ENCODE peak calls at places on chromosomes 7 and 10, in nine cellular contexts. One of them, this sample, is unnamed.

GRCh38 chr10:35355971-35356724 is 19.8 kb downstream of the CCNY start:
- DNase-seq in endodermal cell: no peak
- DNase-seq in HL-60: no peak
- DNase-seq in SK-N-SH: no peak
- DNase-seq in bronchial epithelial cell: no peak
- DNase-seq in AG10803: peak
- DNase-seq in fibroblast of mammary gland: peak
- DNase-seq in coronary artery: no peak
- DNase-seq in PC-3: no peak
- DNase-seq in this sample: no peak

GRCh38 chr7:381211-382117 is 91.5 kb downstream of the FOXL3 start:
- DNase-seq in endodermal cell: peak
- DNase-seq in HL-60: no peak
- DNase-seq in SK-N-SH: no peak
- DNase-seq in bronchial epithelial cell: no peak
- DNase-seq in AG10803: no peak
- DNase-seq in fibroblast of mammary gland: no peak
- DNase-seq in coronary artery: peak
- DNase-seq in PC-3: no peak
- DNase-seq in this sample: no peak

GRCh38 chr7:5701085-5701914 is 80.2 kb downstream of the RNF216 start:
- DNase-seq in endodermal cell: no peak
- DNase-seq in HL-60: peak
- DNase-seq in SK-N-SH: no peak
- DNase-seq in bronchial epithelial cell: peak
- DNase-seq in AG10803: no peak
- DNase-seq in fibroblast of mammary gland: peak
- DNase-seq in coronary artery: no peak
- DNase-seq in PC-3: no peak
- DNase-seq in this sample: no peak

GRCh38 chr7:791481-791880 is 40.8 kb upstream of the SUN1 start:
- DNase-seq in endodermal cell: no peak
- DNase-seq in HL-60: no peak
- DNase-seq in SK-N-SH: no peak
- DNase-seq in bronchial epithelial cell: no peak
- DNase-seq in AG10803: no peak
- DNase-seq in fibroblast of mammary gland: no peak
- DNase-seq in coronary artery: no peak
- DNase-seq in PC-3: no peak
- DNase-seq in this sample: no peak

GRCh38 chr10:129705676-129706075 is 238.6 kb downstream of the MGMT start:
- DNase-seq in endodermal cell: peak
- DNase-seq in HL-60: no peak
- DNase-seq in SK-N-SH: no peak
- DNase-seq in bronchial epithelial cell: no peak
- DNase-seq in AG10803: no peak
- DNase-seq in fibroblast of mammary gland: no peak
- DNase-seq in coronary artery: no peak
- DNase-seq in PC-3: no peak
- DNase-seq in this sample: peak

GRCh38 chr7:41573881-41574280 is 129.0 kb downstream of the INHBA start:
- DNase-seq in endodermal cell: no peak
- DNase-seq in HL-60: no peak
- DNase-seq in SK-N-SH: no peak
- DNase-seq in bronchial epithelial cell: no peak
- DNase-seq in AG10803: no peak
- DNase-seq in fibroblast of mammary gland: no peak
- DNase-seq in coronary artery: no peak
- DNase-seq in PC-3: peak
- DNase-seq in this sample: no peak

GRCh38 chr7:95509199-95509598 is 23.5 kb downstream of the ASB4 start:
- DNase-seq in endodermal cell: peak
- DNase-seq in HL-60: no peak
- DNase-seq in SK-N-SH: peak
- DNase-seq in bronchial epithelial cell: no peak
- DNase-seq in AG10803: peak
- DNase-seq in fibroblast of mammary gland: peak
- DNase-seq in coronary artery: no peak
- DNase-seq in PC-3: no peak
- DNase-seq in this sample: no peak

GRCh38 chr10:21524526-21525366 is 736 bp downstream of the SKIDA1 start:
- DNase-seq in endodermal cell: peak
- DNase-seq in HL-60: no peak
- DNase-seq in SK-N-SH: no peak
- DNase-seq in bronchial epithelial cell: peak
- DNase-seq in AG10803: peak
- DNase-seq in fibroblast of mammary gland: peak
- DNase-seq in coronary artery: no peak
- DNase-seq in PC-3: no peak
- DNase-seq in this sample: no peak

GRCh38 chr7:25295404-25295803 is 67.1 kb upstream of the NPVF start:
- DNase-seq in endodermal cell: no peak
- DNase-seq in HL-60: no peak
- DNase-seq in SK-N-SH: no peak
- DNase-seq in bronchial epithelial cell: no peak
- DNase-seq in AG10803: no peak
- DNase-seq in fibroblast of mammary gland: no peak
- DNase-seq in coronary artery: no peak
- DNase-seq in PC-3: no peak
- DNase-seq in this sample: no peak

GRCh38 chr10:113007821-113008220 is 57.8 kb downstream of the TCF7L2 start:
- DNase-seq in endodermal cell: no peak
- DNase-seq in HL-60: no peak
- DNase-seq in SK-N-SH: no peak
- DNase-seq in bronchial epithelial cell: no peak
- DNase-seq in AG10803: peak
- DNase-seq in fibroblast of mammary gland: no peak
- DNase-seq in coronary artery: no peak
- DNase-seq in PC-3: no peak
- DNase-seq in this sample: no peak

GRCh38 chr7:30348083-30348560 is 63.7 kb downstream of the ZNRF2 start:
- DNase-seq in endodermal cell: peak
- DNase-seq in HL-60: peak
- DNase-seq in SK-N-SH: no peak
- DNase-seq in bronchial epithelial cell: peak
- DNase-seq in AG10803: peak
- DNase-seq in fibroblast of mammary gland: peak
- DNase-seq in coronary artery: no peak
- DNase-seq in PC-3: peak
- DNase-seq in this sample: no peak

GRCh38 chr7:16066805-16067459 is 354.4 kb downstream of the CRPPA start:
- DNase-seq in endodermal cell: no peak
- DNase-seq in HL-60: no peak
- DNase-seq in SK-N-SH: no peak
- DNase-seq in bronchial epithelial cell: peak
- DNase-seq in AG10803: peak
- DNase-seq in fibroblast of mammary gland: peak
- DNase-seq in coronary artery: no peak
- DNase-seq in PC-3: no peak
- DNase-seq in this sample: no peak

GRCh38 chr10:22634093-22634492 is 80.3 kb downstream of the PIP4K2A start:
- DNase-seq in endodermal cell: no peak
- DNase-seq in HL-60: no peak
- DNase-seq in SK-N-SH: no peak
- DNase-seq in bronchial epithelial cell: no peak
- DNase-seq in AG10803: no peak
- DNase-seq in fibroblast of mammary gland: no peak
- DNase-seq in coronary artery: no peak
- DNase-seq in PC-3: no peak
- DNase-seq in this sample: no peak
- TF ChIP-seq CTCF in endodermal cell: no peak
- TF ChIP-seq CTCF in HL-60: no peak
- TF ChIP-seq CTCF in SK-N-SH: no peak
- TF ChIP-seq CTCF in bronchial epithelial cell: no peak
- TF ChIP-seq CTCF in AG10803: no peak
- TF ChIP-seq CTCF in fibroblast of mammary gland: no peak
- TF ChIP-seq CTCF in coronary artery: no peak
- TF ChIP-seq CTCF in PC-3: no peak
- TF ChIP-seq CTCF in this sample: no peak

GRCh38 chr10:359762-360161 is 224.5 kb downstream of the ZMYND11 start:
- DNase-seq in endodermal cell: no peak
- DNase-seq in HL-60: no peak
- DNase-seq in SK-N-SH: no peak
- DNase-seq in bronchial epithelial cell: no peak
- DNase-seq in AG10803: no peak
- DNase-seq in fibroblast of mammary gland: no peak
- DNase-seq in coronary artery: no peak
- DNase-seq in PC-3: no peak
- DNase-seq in this sample: no peak

GRCh38 chr10:354901-355617 is 219.8 kb downstream of the ZMYND11 start:
- DNase-seq in endodermal cell: no peak
- DNase-seq in HL-60: no peak
- DNase-seq in SK-N-SH: no peak
- DNase-seq in bronchial epithelial cell: no peak
- DNase-seq in AG10803: no peak
- DNase-seq in fibroblast of mammary gland: no peak
- DNase-seq in coronary artery: no peak
- DNase-seq in PC-3: no peak
- DNase-seq in this sample: no peak

GRCh38 chr10:357201-357950 is 222.1 kb downstream of the ZMYND11 start:
- DNase-seq in endodermal cell: no peak
- DNase-seq in HL-60: no peak
- DNase-seq in SK-N-SH: no peak
- DNase-seq in bronchial epithelial cell: no peak
- DNase-seq in AG10803: no peak
- DNase-seq in fibroblast of mammary gland: no peak
- DNase-seq in coronary artery: no peak
- DNase-seq in PC-3: no peak
- DNase-seq in this sample: no peak

GRCh38 chr10:359093-359492 is 223.8 kb downstream of the ZMYND11 start:
- DNase-seq in endodermal cell: peak
- DNase-seq in HL-60: no peak
- DNase-seq in SK-N-SH: no peak
- DNase-seq in bronchial epithelial cell: no peak
- DNase-seq in AG10803: no peak
- DNase-seq in fibroblast of mammary gland: no peak
- DNase-seq in coronary artery: no peak
- DNase-seq in PC-3: no peak
- DNase-seq in this sample: no peak

DNA sequence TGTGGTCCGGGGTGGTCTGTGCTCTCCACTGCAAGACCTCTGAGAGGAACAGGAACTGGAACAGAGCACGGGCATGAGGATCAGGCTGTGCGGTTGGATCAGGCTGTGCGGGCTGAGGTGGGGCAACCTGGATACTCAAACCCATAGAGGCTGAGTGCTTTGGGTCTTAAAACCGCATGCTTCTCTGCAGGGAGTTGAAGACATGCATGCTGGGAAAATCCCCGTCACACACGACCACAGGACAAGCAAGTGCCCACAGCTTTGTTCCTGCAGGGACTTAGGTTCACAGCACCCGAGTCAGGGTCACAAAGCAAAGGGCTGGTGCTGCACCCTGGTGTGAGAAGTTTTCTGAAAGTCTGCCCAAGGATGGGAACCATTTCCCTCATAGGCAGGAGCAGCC is 221.2 kb downstream of the ZMYND11 start:
- DNase-seq in endodermal cell: no peak
- DNase-seq in HL-60: no peak
- DNase-seq in SK-N-SH: no peak
- DNase-seq in bronchial epithelial cell: no peak
- DNase-seq in AG10803: no peak
- DNase-seq in fibroblast of mammary gland: no peak
- DNase-seq in coronary artery: no peak
- DNase-seq in PC-3: no peak
- DNase-seq in this sample: no peak
- TF ChIP-seq CTCF in endodermal cell: no peak
- TF ChIP-seq CTCF in HL-60: no peak
- TF ChIP-seq CTCF in SK-N-SH: no peak
- TF ChIP-seq CTCF in bronchial epithelial cell: no peak
- TF ChIP-seq CTCF in AG10803: no peak
- TF ChIP-seq CTCF in fibroblast of mammary gland: no peak
- TF ChIP-seq CTCF in coronary artery: no peak
- TF ChIP-seq CTCF in PC-3: no peak
- TF ChIP-seq CTCF in this sample: no peak

GRCh38 chr10:104029528-104029875 is 56.2 kb downstream of the COL17A1 start:
- DNase-seq in endodermal cell: no peak
- DNase-seq in HL-60: no peak
- DNase-seq in SK-N-SH: no peak
- DNase-seq in bronchial epithelial cell: no peak
- DNase-seq in AG10803: peak
- DNase-seq in fibroblast of mammary gland: peak
- DNase-seq in coronary artery: no peak
- DNase-seq in PC-3: no peak
- DNase-seq in this sample: no peak

GRCh38 chr10:104028823-104029527 is 56.7 kb downstream of the COL17A1 start:
- DNase-seq in endodermal cell: no peak
- DNase-seq in HL-60: no peak
- DNase-seq in SK-N-SH: no peak
- DNase-seq in bronchial epithelial cell: no peak
- DNase-seq in AG10803: no peak
- DNase-seq in fibroblast of mammary gland: no peak
- DNase-seq in coronary artery: no peak
- DNase-seq in PC-3: no peak
- DNase-seq in this sample: no peak

GRCh38 chr10:104026762-104027161 is 58.9 kb downstream of the COL17A1 start:
- DNase-seq in endodermal cell: no peak
- DNase-seq in HL-60: no peak
- DNase-seq in SK-N-SH: no peak
- DNase-seq in bronchial epithelial cell: no peak
- DNase-seq in AG10803: no peak
- DNase-seq in fibroblast of mammary gland: no peak
- DNase-seq in coronary artery: no peak
- DNase-seq in PC-3: no peak
- DNase-seq in this sample: no peak

GRCh38 chr10:104025524-104025923 is 58.6 kb downstream of the SLK start:
- DNase-seq in endodermal cell: no peak
- DNase-seq in HL-60: no peak
- DNase-seq in SK-N-SH: no peak
- DNase-seq in bronchial epithelial cell: no peak
- DNase-seq in AG10803: no peak
- DNase-seq in fibroblast of mammary gland: no peak
- DNase-seq in coronary artery: no peak
- DNase-seq in PC-3: no peak
- DNase-seq in this sample: no peak

DNA sequence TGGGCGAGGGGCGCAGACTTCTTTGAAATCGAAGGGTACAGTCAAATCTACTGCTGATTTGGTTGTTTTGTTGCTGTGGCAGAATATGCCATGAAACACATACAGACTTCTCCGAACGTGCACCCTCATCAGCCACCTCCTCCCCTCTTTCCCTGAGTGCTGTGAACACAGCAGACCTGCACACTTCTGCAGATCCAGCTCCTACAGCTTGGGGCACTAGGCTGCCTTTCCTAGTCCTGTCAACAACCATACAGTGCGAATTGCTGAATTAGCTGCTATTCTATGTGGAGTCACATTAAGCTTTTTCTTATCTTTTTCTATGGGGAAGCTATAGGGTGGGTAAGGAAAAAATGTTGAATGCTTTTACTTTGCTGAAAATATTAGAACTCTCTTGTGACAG is 57.5 kb downstream of the COL17A1 start:
- DNase-seq in endodermal cell: peak
- DNase-seq in HL-60: no peak
- DNase-seq in SK-N-SH: peak
- DNase-seq in bronchial epithelial cell: peak
- DNase-seq in AG10803: peak
- DNase-seq in fibroblast of mammary gland: peak
- DNase-seq in coronary artery: no peak
- DNase-seq in PC-3: peak
- DNase-seq in this sample: no peak
- TF ChIP-seq CTCF in endodermal cell: peak
- TF ChIP-seq CTCF in HL-60: peak
- TF ChIP-seq CTCF in SK-N-SH: peak
- TF ChIP-seq CTCF in bronchial epithelial cell: peak
- TF ChIP-seq CTCF in AG10803: peak
- TF ChIP-seq CTCF in fibroblast of mammary gland: peak
- TF ChIP-seq CTCF in coronary artery: peak
- TF ChIP-seq CTCF in PC-3: peak
- TF ChIP-seq CTCF in this sample: peak

GRCh38 chr7:143518521-143518920 is 40.8 kb downstream of the TAS2R41 start:
- DNase-seq in endodermal cell: peak
- DNase-seq in HL-60: no peak
- DNase-seq in SK-N-SH: no peak
- DNase-seq in bronchial epithelial cell: no peak
- DNase-seq in AG10803: no peak
- DNase-seq in fibroblast of mammary gland: no peak
- DNase-seq in coronary artery: no peak
- DNase-seq in PC-3: no peak
- DNase-seq in this sample: no peak
- TF ChIP-seq CTCF in endodermal cell: no peak
- TF ChIP-seq CTCF in HL-60: no peak
- TF ChIP-seq CTCF in SK-N-SH: no peak
- TF ChIP-seq CTCF in bronchial epithelial cell: no peak
- TF ChIP-seq CTCF in AG10803: no peak
- TF ChIP-seq CTCF in fibroblast of mammary gland: no peak
- TF ChIP-seq CTCF in coronary artery: no peak
- TF ChIP-seq CTCF in PC-3: no peak
- TF ChIP-seq CTCF in this sample: no peak

This sample was measured in osteocyte.